ENCODE peak calls at places on chromosome 22, in seven cellular contexts. W is mesothelial cell of epicardium; N is stimulated activated CD4-positive, alpha-beta T cell treated with anti-CD3 and anti-CD28 coated beads, Interleukin-12 subunit alpha, Interleukin-12 subunit beta, amount 100 ng/mL, for 48 hours; T is NCI-H460; P is Ammon's horn; E is activated CD4-positive, alpha-beta T cell treated with anti-CD3 and anti-CD28 coated beads, Interleukin-2, amount 50 U/mL, for 4 hours; B is IMR-90. D is an unnamed sample.
A peak's percentile ranks its signal among the peaks of the same experiment; 100 is the strongest.

GRCh38 chr22:21690401-21690801 is 24.6 kb downstream of the PPIL2 start:
- DNase-seq in W (no peak), N (no peak), T (no peak), P (no peak), E (no peak), B (no peak), D (no peak)

GRCh38 chr22:37510046-37510445 is 9.2 kb downstream of the CARD10 start:
- DNase-seq in W (no peak), N (no peak), T (no peak), P (no peak), E (no peak), B (no peak), D (no peak)

GRCh38 chr22:47092896-47093311 is 330.5 kb downstream of the TBC1D22A start:
- DNase-seq in W (no peak), N (no peak), T (no peak), P (no peak), E (no peak), B (peak; percentile 67), D (no peak)

GRCh38 chr22:28021116-28021997 is 102.3 kb upstream of the PITPNB start:
- DNase-seq in W (peak; percentile 36), N (no peak), T (no peak), P (no peak), E (no peak), B (no peak), D (no peak)

GRCh38 chr22:35203583-35203982 is 53.7 kb upstream of the HMGXB4 start:
- DNase-seq in W (no peak), N (no peak), T (no peak), P (no peak), E (no peak), B (no peak), D (no peak)

GRCh38 chr22:28911777-28912669 is 28.7 kb downstream of the ZNRF3 start:
- DNase-seq in W (no peak), N (no peak), T (no peak), P (no peak), E (no peak), B (peak; percentile 65), D (no peak)

GRCh38 chr22:28976588-28976987 is 85.0 kb downstream of the C22orf31 start:
- DNase-seq in W (no peak), N (no peak), T (no peak), P (no peak), E (no peak), B (peak; percentile 88), D (no peak)

GRCh38 chr22:22520020-22520656 is at the start of gene ZNF280A:
- DNase-seq in W (no peak), N (no peak), T (peak; percentile 43), P (no peak), E (no peak), B (no peak), D (no peak)

GRCh38 chr22:44818727-44819126 is 66.4 kb downstream of the ARHGAP8 start:
- DNase-seq in W (no peak), N (no peak), T (no peak), P (no peak), E (no peak), B (no peak), D (no peak)

GRCh38 chr22:28129319-28129962 is 210.4 kb upstream of the PITPNB start:
- DNase-seq in W (no peak), N (no peak), T (no peak), P (no peak), E (no peak), B (no peak), D (no peak)

GRCh38 chr22:43796567-43796966 is 15.5 kb downstream of the EFCAB6 start:
- DNase-seq in W (no peak), N (no peak), T (peak; percentile 7), P (peak; percentile 79), E (no peak), B (peak; percentile 81), D (peak; percentile 8)

GRCh38 chr22:37105154-37105553 is 4.4 kb downstream of the TMPRSS6 start:
- DNase-seq in W (no peak), N (no peak), T (no peak), P (no peak), E (no peak), B (no peak), D (no peak)

GRCh38 chr22:50260801-50261614 is 475 bp downstream of the MAPK12 start:
- DNase-seq in W (peak; percentile 71), N (no peak), T (no peak), P (peak; percentile 69), E (no peak), B (peak; percentile 67), D (no peak)

GRCh38 chr22:37808294-37808657 is 542 bp downstream of the GCAT start:
- DNase-seq in W (no peak), N (no peak), T (no peak), P (no peak), E (no peak), B (peak; percentile 62), D (no peak)

GRCh38 chr22:20979243-20979809 is 2.8 kb upstream of the LZTR1 start:
- DNase-seq in W (peak; percentile 70), N (peak; percentile 50), T (no peak), P (no peak), E (peak; percentile 63), B (peak; percentile 67), D (no peak)

GRCh38 chr22:47053865-47054185 is 291.4 kb downstream of the TBC1D22A start:
- DNase-seq in W (no peak), N (no peak), T (no peak), P (peak; percentile 48), E (no peak), B (peak; percentile 73), D (no peak)

GRCh38 chr22:40392618-40393017 is 22.2 kb downstream of the SGSM3 start:
- DNase-seq in W (no peak), N (no peak), T (no peak), P (no peak), E (no peak), B (peak; percentile 49), D (no peak)

GRCh38 chr22:18975434-18976196 is 39.5 kb upstream of the PRODH start:
- DNase-seq in W (no peak), N (no peak), T (no peak), P (no peak), E (no peak), B (no peak), D (no peak)

GRCh38 chr22:20044495-20045151 is 23.7 kb downstream of the TANGO2 start:
- DNase-seq in W (no peak), N (no peak), T (no peak), P (no peak), E (no peak), B (no peak), D (no peak)

GRCh38 chr22:49934144-49934890 is 15.9 kb downstream of the CRELD2 start:
- DNase-seq in W (no peak), N (no peak), T (no peak), P (peak; percentile 48), E (no peak), B (peak; percentile 12), D (no peak)

GRCh38 chr22:47010211-47010610 is 247.8 kb downstream of the TBC1D22A start:
- DNase-seq in W (no peak), N (no peak), T (no peak), P (no peak), E (no peak), B (no peak), D (no peak)

GRCh38 chr22:38203090-38203810 is 1.5 kb downstream of the MAFF start:
- DNase-seq in W (peak; percentile 55), N (peak; percentile 16), T (no peak), P (no peak), E (no peak), B (peak; percentile 53), D (no peak)

GRCh38 chr22:44452531-44453420 is 45.3 kb downstream of the RTL6 start:
- DNase-seq in W (peak; percentile 31), N (no peak), T (no peak), P (no peak), E (no peak), B (no peak), D (no peak)

GRCh38 chr22:35258144-35258988 is 1.1 kb downstream of the HMGXB4 start:
- DNase-seq in W (peak; percentile 40), N (peak; percentile 5), T (no peak), P (no peak), E (no peak), B (peak; percentile 11), D (no peak)

GRCh38 chr22:46107753-46108563 is 42.4 kb upstream of the PPARA start:
- DNase-seq in W (no peak), N (no peak), T (no peak), P (no peak), E (no peak), B (no peak), D (no peak)

GRCh38 chr22:46731246-46732040 is 6.6 kb downstream of the CERK start:
- DNase-seq in W (no peak), N (no peak), T (no peak), P (no peak), E (no peak), B (no peak), D (no peak)

GRCh38 chr22:24440270-24440717 is 12.9 kb downstream of the ADORA2A start:
- DNase-seq in W (no peak), N (no peak), T (no peak), P (no peak), E (no peak), B (no peak), D (no peak)

GRCh38 chr22:45942344-45942743 is 34.6 kb downstream of the WNT7B start:
- DNase-seq in W (no peak), N (no peak), T (no peak), P (no peak), E (no peak), B (no peak), D (no peak)

GRCh38 chr22:31945971-31946680 is 1.8 kb downstream of the YWHAH start:
- DNase-seq in W (no peak), N (no peak), T (no peak), P (no peak), E (no peak), B (peak; percentile 31), D (no peak)

GRCh38 chr22:23216331-23217170 is 36.2 kb downstream of the BCR start:
- DNase-seq in W (no peak), N (peak; percentile 42), T (no peak), P (no peak), E (peak; percentile 42), B (no peak), D (no peak)

GRCh38 chr22:27110985-27111451 is 453.6 kb downstream of the MIAT start:
- DNase-seq in W (no peak), N (no peak), T (no peak), P (no peak), E (no peak), B (peak; percentile 71), D (no peak)

GRCh38 chr22:45454260-45454659 is 40.8 kb downstream of the RIBC2 start:
- DNase-seq in W (no peak), N (no peak), T (no peak), P (no peak), E (no peak), B (peak; percentile 49), D (no peak)

GRCh38 chr22:37846433-37846832 is 2.3 kb upstream of the ANKRD54 start:
- DNase-seq in W (no peak), N (no peak), T (no peak), P (no peak), E (no peak), B (no peak), D (no peak)

GRCh38 chr22:40025856-40026255 is 31.1 kb downstream of the FAM83F start:
- DNase-seq in W (no peak), N (no peak), T (no peak), P (no peak), E (no peak), B (no peak), D (no peak)

GRCh38 chr22:46841528-46841927 is 79.1 kb downstream of the TBC1D22A start:
- DNase-seq in W (no peak), N (no peak), T (no peak), P (no peak), E (no peak), B (peak; percentile 67), D (no peak)

GRCh38 chr22:25210831-25211230 is 8.6 kb upstream of the CRYBB2 start:
- DNase-seq in W (no peak), N (no peak), T (no peak), P (no peak), E (no peak), B (no peak), D (no peak)

GRCh38 chr22:27514612-27515011 is 286.9 kb downstream of the MN1 start:
- DNase-seq in W (no peak), N (no peak), T (no peak), P (no peak), E (no peak), B (no peak), D (no peak)

D was measured in Panc1.